ENCODE peak calls at places on chromosomes 1 and 21, in six cellular contexts. P is activated T-helper 1 cell treated with anti-CD3 and anti-CD28 coated beads, Interleukin-2, amount 50 U/mL, for 16 hours; X is esophagus squamous epithelium; H is bronchial epithelial cell; I is skeletal muscle cell; D is substantia nigra. R is an unnamed sample.

GRCh38 chr1:85358702-85359438 is 82.4 kb upstream of the BCL10 start:
- DNase-seq in P (no peak), X (no peak), H (no peak), I (no peak), D (no peak), R (no peak)

GRCh38 chr1:187413770-187414169 is 585.0 kb downstream of the PLA2G4A start:
- DNase-seq in P (no peak), X (no peak), H (peak), I (no peak), D (no peak), R (no peak)

GRCh38 chr1:110746644-110747259 is 72.0 kb upstream of the KCNA3 start:
- DNase-seq in P (peak), X (no peak), H (peak), I (peak), D (no peak), R (peak)

GRCh38 chr1:154935749-154936415 is 637 bp downstream of the PMVK start:
- DNase-seq in P (no peak), X (no peak), H (no peak), I (no peak), D (no peak), R (no peak)

GRCh38 chr21:43727571-43728466 is 8.9 kb downstream of the PDXK start:
- DNase-seq in P (no peak), X (no peak), H (no peak), I (no peak), D (no peak), R (peak)

GRCh38 chr1:200699871-200700270 is 30.2 kb upstream of the DDX59 start:
- DNase-seq in P (no peak), X (no peak), H (peak), I (peak), D (no peak), R (peak)

GRCh38 chr1:53685272-53686051 is 53.5 kb downstream of the GLIS1 start:
- DNase-seq in P (no peak), X (no peak), H (peak), I (no peak), D (no peak), R (no peak)

GRCh38 chr21:37159949-37160348 is 86.9 kb downstream of the TTC3 start:
- DNase-seq in P (no peak), X (no peak), H (no peak), I (no peak), D (no peak), R (no peak)

GRCh38 chr1:4650486-4650885 is 3.9 kb upstream of the AJAP1 start:
- DNase-seq in P (no peak), X (no peak), H (peak), I (no peak), D (no peak), R (peak)

GRCh38 chr1:183273300-183273699 is 87.2 kb downstream of the LAMC2 start:
- DNase-seq in P (no peak), X (no peak), H (peak), I (no peak), D (no peak), R (peak)

GRCh38 chr1:43067233-43067745 is 104.8 kb downstream of the EBNA1BP2 start:
- DNase-seq in P (no peak), X (no peak), H (no peak), I (no peak), D (no peak), R (no peak)

GRCh38 chr1:153619171-153619570 is 3.0 kb upstream of the S100A14 start:
- DNase-seq in P (no peak), X (no peak), H (no peak), I (no peak), D (no peak), R (no peak)

GRCh38 chr1:209154916-209155315 is 428.6 kb upstream of the CAMK1G start:
- DNase-seq in P (no peak), X (no peak), H (no peak), I (peak), D (no peak), R (no peak)

GRCh38 chr1:71049951-71050598 is 2.5 kb upstream of the PTGER3 start:
- DNase-seq in P (no peak), X (no peak), H (peak), I (peak), D (no peak), R (peak)

GRCh38 chr21:44643911-44644310 is 2.3 kb upstream of the KRTAP10-11 start:
- DNase-seq in P (no peak), X (no peak), H (no peak), I (no peak), D (no peak), R (no peak)

GRCh38 chr21:25572895-25573310 is 34.4 kb downstream of the MRPL39 start:
- DNase-seq in P (no peak), X (no peak), H (no peak), I (no peak), D (no peak), R (no peak)

GRCh38 chr1:16145030-16145987 is 10.6 kb downstream of the EPHA2 start:
- DNase-seq in P (no peak), X (no peak), H (peak), I (no peak), D (no peak), R (peak)

GRCh38 chr1:54331091-54331772 is 75.0 kb downstream of the SSBP3 start:
- DNase-seq in P (no peak), X (no peak), H (no peak), I (peak), D (no peak), R (peak)

GRCh38 chr1:29504266-29504665 is 267.9 kb downstream of the PTPRU start:
- DNase-seq in P (no peak), X (no peak), H (no peak), I (no peak), D (no peak), R (peak)

GRCh38 chr1:168867941-168868634 is 139.1 kb upstream of the DPT start:
- DNase-seq in P (no peak), X (no peak), H (no peak), I (no peak), D (no peak), R (no peak)

GRCh38 chr1:118993712-118994049 is 5.5 kb upstream of the TBX15 start:
- DNase-seq in P (no peak), X (no peak), H (no peak), I (no peak), D (no peak), R (no peak)

GRCh38 chr1:23530089-23530749 is 814 bp downstream of the E2F2 start:
- DNase-seq in P (no peak), X (no peak), H (no peak), I (no peak), D (no peak), R (no peak)

GRCh38 chr1:212645563-212646543 is 37.3 kb downstream of the ATF3 start:
- DNase-seq in P (no peak), X (no peak), H (no peak), I (no peak), D (no peak), R (no peak)

GRCh38 chr21:34844033-34844923 is 175.5 kb downstream of the CLIC6 start:
- DNase-seq in P (no peak), X (no peak), H (peak), I (no peak), D (no peak), R (no peak)

GRCh38 chr1:24140741-24141181 is 2.2 kb downstream of the IL22RA1 start:
- DNase-seq in P (no peak), X (no peak), H (no peak), I (no peak), D (no peak), R (no peak)

GRCh38 chr1:95197616-95198252 is 36.3 kb upstream of the RWDD3 start:
- DNase-seq in P (no peak), X (no peak), H (peak), I (peak), D (no peak), R (peak)

GRCh38 chr1:32250893-32251716 is at the start of gene LCK:
- DNase-seq in P (peak), X (no peak), H (no peak), I (no peak), D (no peak), R (no peak)

GRCh38 chr1:150213170-150214098 is 22.5 kb downstream of the ANP32E start:
- DNase-seq in P (peak), X (peak), H (peak), I (peak), D (peak), R (peak)

GRCh38 chr1:209150114-209150513 is 433.4 kb upstream of the CAMK1G start:
- DNase-seq in P (no peak), X (no peak), H (peak), I (no peak), D (no peak), R (peak)

GRCh38 chr1:243924588-243925349 is 74.7 kb upstream of the AKT3 start:
- DNase-seq in P (no peak), X (no peak), H (no peak), I (no peak), D (no peak), R (peak)

GRCh38 chr1:211335507-211336157 is 9.0 kb downstream of the TRAF5 start:
- DNase-seq in P (no peak), X (no peak), H (no peak), I (no peak), D (no peak), R (no peak)

GRCh38 chr1:43861985-43862735 is 71.4 kb upstream of the ARTN start:
- DNase-seq in P (no peak), X (no peak), H (no peak), I (no peak), D (no peak), R (no peak)

GRCh38 chr1:187517508-187517907 is 688.8 kb downstream of the PLA2G4A start:
- DNase-seq in P (no peak), X (no peak), H (no peak), I (no peak), D (no peak), R (no peak)

GRCh38 chr1:171910786-171911185 is 69.5 kb downstream of the DNM3 start:
- DNase-seq in P (no peak), X (no peak), H (peak), I (no peak), D (no peak), R (no peak)

GRCh38 chr1:236645016-236645680 is 40.8 kb upstream of the HEATR1 start:
- DNase-seq in P (no peak), X (no peak), H (no peak), I (no peak), D (no peak), R (no peak)

R was measured in AG10803.